ENCODE peak calls at places on chromosomes 2 and 18, in eight cellular contexts. U is GM23338, P is OCI-LY7, V is PC-3, R is MM.1S, B is HCT116, E is neural progenitor cell, O is SK-N-SH. K is an unnamed sample.

GRCh38 chr2:109337221-109337620 is 208.2 kb downstream of the SH3RF3 start:
- DNase-seq in O (no peak), R (no peak), V (no peak), U (no peak), P (no peak), E (no peak), B (no peak), K (no peak)

GRCh38 chr18:9707381-9708056 is 582 bp upstream of the RAB31 start:
- DNase-seq in R (no peak), U (peak; percentile 24), P (no peak), O (no peak), V (no peak), B (no peak), E (no peak), K (no peak)

GRCh38 chr2:98445708-98446577 is 1.3 kb downstream of the INPP4A start:
- DNase-seq in O (peak; percentile 42), P (peak; percentile 18), V (peak; percentile 21), U (no peak), B (no peak), R (peak; percentile 74), E (no peak), K (no peak)

GRCh38 chr2:176162911-176163654 is 6.0 kb downstream of the HOXD3 start:
- DNase-seq in E (peak; percentile 43), O (no peak), V (no peak), P (no peak), R (no peak), B (no peak), U (peak; percentile 46), K (no peak)

GRCh38 chr2:72980535-72981217 is 63.4 kb downstream of the EMX1 start:
- DNase-seq in P (no peak), R (no peak), E (no peak), U (no peak), O (no peak), V (peak; percentile 37), B (peak; percentile 10), K (no peak)

GRCh38 chr2:125243074-125243473 is 1218.0 kb downstream of the CNTNAP5 start:
- DNase-seq in V (no peak), O (no peak), E (no peak), B (no peak), U (no peak), R (no peak), P (no peak), K (no peak)

GRCh38 chr2:222689322-222689721 is 17.9 kb downstream of the MOGAT1 start:
- DNase-seq in U (no peak), R (no peak), O (no peak), V (no peak), P (no peak), B (no peak), E (no peak), K (no peak)

GRCh38 chr18:79136742-79137141 is 67.5 kb downstream of the ATP9B start:
- DNase-seq in R (no peak), U (peak; percentile 29), V (no peak), B (no peak), O (no peak), P (no peak), E (no peak), K (no peak)

GRCh38 chr2:96325884-96326255 is 753 bp downstream of the ITPRIPL1 start:
- DNase-seq in E (no peak), U (no peak), V (no peak), O (peak; percentile 37), P (peak; percentile 60), B (no peak), R (peak; percentile 39), K (no peak)

GRCh38 chr2:225052703-225053102 is 10.4 kb upstream of the DOCK10 start:
- DNase-seq in O (no peak), V (no peak), E (no peak), B (no peak), U (no peak), P (peak; percentile 15), R (peak; percentile 83), K (no peak)

GRCh38 chr2:239089884-239090283 is 242.0 kb downstream of the TWIST2 start:
- DNase-seq in E (no peak), V (no peak), R (no peak), U (no peak), O (no peak), B (no peak), P (no peak), K (no peak)

GRCh38 chr2:100857915-100858314 is 38.0 kb downstream of the NPAS2 start:
- DNase-seq in E (no peak), P (no peak), V (peak; percentile 83), R (no peak), U (no peak), O (no peak), B (no peak), K (no peak)

DNA sequence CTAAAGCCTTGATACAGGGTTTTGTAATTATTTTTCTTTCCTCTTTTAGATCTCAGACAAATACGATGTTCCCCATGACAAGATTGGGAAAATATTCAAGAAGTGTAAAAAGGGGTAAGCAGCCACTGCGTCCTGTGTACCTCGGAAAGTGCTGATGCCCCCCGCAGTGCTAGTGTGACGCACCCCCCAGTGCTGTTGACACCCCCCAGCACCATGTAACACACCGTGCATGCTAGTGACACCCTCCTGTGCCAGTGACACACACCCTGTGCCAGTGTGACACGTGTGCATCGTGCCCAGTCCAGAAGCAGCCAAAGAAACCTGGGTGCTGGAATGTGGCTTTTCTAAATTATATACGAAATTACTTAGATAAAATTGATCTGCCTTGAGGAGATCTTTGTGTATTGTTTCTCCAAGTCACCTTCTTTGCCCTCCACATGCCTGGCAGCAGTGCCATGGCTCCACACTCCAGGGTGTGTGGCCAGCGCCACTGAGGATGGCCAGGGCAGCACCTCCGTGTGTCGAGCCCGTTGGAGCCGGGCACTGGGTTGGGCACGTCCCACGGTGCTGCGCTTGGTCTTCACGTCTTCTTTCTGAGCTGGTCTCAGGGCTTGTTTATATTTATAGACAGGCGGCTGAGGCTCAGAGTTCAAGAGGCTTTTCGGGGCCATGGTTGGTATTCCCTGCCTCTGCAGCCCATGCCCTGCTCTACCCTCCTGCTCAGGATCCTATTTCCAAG is 44.3 kb upstream of the KLF11 start:
- DNase-seq in O (no peak), V (no peak), U (no peak), P (no peak), E (no peak), B (no peak), R (no peak), K (no peak)
- TF ChIP-seq EZH2phosphoT487 in O (no peak), V (no peak), U (no peak), P (no peak), E (no peak), B (no peak), R (no peak), K (no peak)

GRCh38 chr2:220101902-220102301 is 474.5 kb downstream of the SLC4A3 start:
- DNase-seq in R (no peak), V (no peak), U (no peak), O (no peak), P (no peak), B (no peak), E (no peak), K (peak; percentile 23)

GRCh38 chr2:220107380-220107791 is 480.0 kb downstream of the SLC4A3 start:
- DNase-seq in P (no peak), V (no peak), E (no peak), R (no peak), O (no peak), B (no peak), U (no peak), K (no peak)

GRCh38 chr2:220106065-220106464 is 478.6 kb downstream of the SLC4A3 start:
- DNase-seq in P (no peak), O (no peak), E (no peak), B (no peak), V (no peak), R (no peak), U (no peak), K (no peak)

GRCh38 chr2:220103596-220103995 is 476.2 kb downstream of the SLC4A3 start:
- DNase-seq in R (no peak), E (no peak), U (no peak), O (no peak), P (no peak), B (no peak), V (no peak), K (no peak)

GRCh38 chr2:220104871-220105351 is 477.5 kb downstream of the SLC4A3 start:
- DNase-seq in O (peak; percentile 2), P (no peak), V (peak; percentile 63), E (peak; percentile 49), R (no peak), B (no peak), U (peak; percentile 36), K (peak; percentile 37)
- TF ChIP-seq CTCF in O (peak; percentile 62), P (no peak), V (peak; percentile 46), E (peak; percentile 37), R (no peak), B (no peak), U (peak; percentile 66), K (no peak)

GRCh38 chr2:30869988-30870387 is 62.7 kb upstream of the CAPN13 start:
- DNase-seq in V (no peak), U (peak; percentile 23), R (no peak), B (no peak), O (no peak), E (no peak), P (no peak), K (no peak)

GRCh38 chr2:30865218-30865617 is 58.0 kb upstream of the CAPN13 start:
- DNase-seq in P (no peak), R (no peak), O (no peak), V (no peak), E (no peak), B (no peak), U (no peak), K (no peak)

GRCh38 chr2:30866974-30867373 is 59.7 kb upstream of the CAPN13 start:
- DNase-seq in U (no peak), P (peak; percentile 35), B (no peak), O (no peak), V (no peak), R (no peak), E (no peak), K (no peak)

GRCh38 chr2:30867385-30867784 is 60.1 kb upstream of the CAPN13 start:
- DNase-seq in V (no peak), P (peak; percentile 20), B (no peak), E (no peak), O (no peak), R (no peak), U (no peak), K (no peak)

GRCh38 chr2:30865892-30866681 is 58.8 kb upstream of the CAPN13 start:
- DNase-seq in O (no peak), U (no peak), E (no peak), P (peak; percentile 63), B (no peak), V (no peak), R (peak; percentile 27), K (no peak)
- H3K4me2 ChIP-seq in O (no peak overlapping the region), U (no peak overlapping the region), E (no peak overlapping the region), P (peak overlapping the region; percentile 48), B (no peak overlapping the region), V (no peak overlapping the region), R (no peak overlapping the region), K (no peak overlapping the region)

DNA sequence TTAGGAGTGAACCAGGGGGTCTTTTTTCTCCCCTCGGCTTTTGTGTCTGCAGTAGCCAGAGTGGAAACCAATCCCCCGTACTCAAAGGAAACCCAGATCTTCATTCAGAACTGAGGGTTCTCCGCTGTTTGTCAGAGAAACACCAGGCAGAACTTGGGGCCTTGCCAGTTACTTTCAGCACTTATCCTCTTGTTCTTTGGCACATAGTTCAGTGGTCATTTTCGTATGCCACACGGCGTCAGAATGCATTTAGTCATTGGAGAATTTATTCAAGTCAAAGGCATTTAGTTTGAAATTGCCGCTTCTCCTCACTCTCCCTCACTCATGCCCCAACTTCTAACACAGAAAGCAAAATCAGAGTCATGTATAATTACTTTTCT is 102.9 kb downstream of the CABLES1 start:
- DNase-seq in E (no peak), P (no peak), R (no peak), U (no peak), O (no peak), B (no peak), V (no peak), K (no peak)
- TF ChIP-seq EZH2phosphoT487 in E (no peak), P (no peak), R (no peak), U (no peak), O (no peak), B (no peak), V (no peak), K (no peak)

GRCh38 chr2:157509755-157510154 is 65.9 kb upstream of the CYTIP start:
- DNase-seq in P (peak; percentile 11), E (no peak), U (no peak), V (peak; percentile 37), B (no peak), O (peak; percentile 6), R (peak; percentile 10), K (no peak)
- TF ChIP-seq CTCF in P (no peak), E (peak; percentile 17), U (peak; percentile 27), V (peak; percentile 32), B (peak; percentile 39), O (no peak), R (peak; percentile 11), K (peak; percentile 24)